ENCODE peak calls at places on chromosomes 1 and 21, in four cellular contexts. F, H, V and Z are unnamed samples.

GRCh38 chr1:214026985-214027384 is 39.2 kb downstream of the PROX1 start:
- DNase-seq in H (no peak), F (peak; percentile 29), V (no peak), Z (peak; percentile 32)

GRCh38 chr1:200179126-200179780 is 151.7 kb downstream of the NR5A2 start:
- DNase-seq in V (no peak), H (no peak), F (no peak), Z (no peak)

GRCh38 chr1:12528021-12528852 is 89.8 kb downstream of the DHRS3 start:
- DNase-seq in F (peak; percentile 98), V (no peak), H (peak; percentile 63), Z (no peak)

GRCh38 chr1:13829152-13829769 is 129.3 kb downstream of the PRDM2 start:
- DNase-seq in V (no peak), F (no peak), H (no peak), Z (no peak)

GRCh38 chr1:180092931-180093650 is 61.6 kb upstream of the QSOX1 start:
- DNase-seq in H (peak; percentile 24), V (no peak), F (no peak), Z (no peak)

GRCh38 chr21:44649701-44650100 is 3.5 kb downstream of the KRTAP10-11 start:
- DNase-seq in V (no peak), H (no peak), F (no peak), Z (no peak)

GRCh38 chr21:45199201-45199600 is 88.5 kb downstream of the POFUT2 start:
- DNase-seq in F (no peak), H (no peak), V (no peak), Z (no peak)

GRCh38 chr1:167756760-167757405 is 35.1 kb downstream of the MPZL1 start:
- DNase-seq in V (no peak), H (peak; percentile 54), F (no peak), Z (no peak)

GRCh38 chr1:17198476-17199258 is 6.3 kb upstream of the PADI1 start:
- DNase-seq in F (no peak), V (no peak), H (no peak), Z (no peak)

GRCh38 chr1:33599516-33600115 is 127.2 kb downstream of the ZSCAN20 start:
- DNase-seq in F (no peak), V (no peak), H (no peak), Z (no peak)

GRCh38 chr1:53966794-53967193 is 20.6 kb downstream of the LRRC42 start:
- DNase-seq in V (no peak), F (peak; percentile 50), H (no peak), Z (no peak)

GRCh38 chr1:37940299-37940947 is 6.4 kb downstream of the INPP5B start:
- DNase-seq in V (no peak), H (no peak), F (peak; percentile 53), Z (no peak)

GRCh38 chr1:213687802-213688201 is 300.0 kb upstream of the PROX1 start:
- DNase-seq in V (no peak), H (no peak), F (no peak), Z (no peak)

GRCh38 chr1:66357478-66358197 is 176.3 kb upstream of the SGIP1 start:
- DNase-seq in F (no peak), H (no peak), V (no peak), Z (no peak)

GRCh38 chr1:40344597-40344996 is 27.5 kb upstream of the COL9A2 start:
- DNase-seq in F (peak; percentile 43), V (no peak), H (no peak), Z (no peak)

GRCh38 chr1:97277891-97278662 is 556.5 kb downstream of the PTBP2 start:
- DNase-seq in F (no peak), H (no peak), V (no peak), Z (no peak)

GRCh38 chr1:165924096-165924495 is 96.7 kb downstream of the UCK2 start:
- DNase-seq in F (no peak), H (no peak), V (no peak), Z (no peak)

GRCh38 chr1:156804572-156805243 is 11.9 kb downstream of the SH2D2A start:
- DNase-seq in F (no peak), V (no peak), H (no peak), Z (no peak)

GRCh38 chr21:38448619-38449186 is 49.6 kb downstream of the ERG start:
- DNase-seq in F (no peak), H (no peak), V (no peak), Z (peak; percentile 34)

GRCh38 chr1:20466231-20466630 is 19.8 kb downstream of the CAMK2N1 start:
- DNase-seq in H (no peak), F (no peak), V (no peak), Z (no peak)

GRCh38 chr1:210828996-210829596 is 304.9 kb downstream of the KCNH1 start:
- DNase-seq in H (no peak), V (no peak), F (no peak), Z (no peak)

GRCh38 chr1:41582351-41582750 is 97.9 kb upstream of the EDN2 start:
- DNase-seq in V (no peak), H (no peak), F (no peak), Z (no peak)

GRCh38 chr1:29973406-29973805 is 737.1 kb downstream of the PTPRU start:
- DNase-seq in H (no peak), F (no peak), V (no peak), Z (no peak)

GRCh38 chr1:41238311-41239094 is 3.6 kb downstream of the SCMH1 start:
- DNase-seq in H (peak; percentile 70), V (no peak), F (peak; percentile 77), Z (no peak)

GRCh38 chr1:26284597-26285351 is 4.9 kb downstream of the SH3BGRL3 start:
- DNase-seq in V (no peak), H (peak; percentile 92), F (peak; percentile 44), Z (peak; percentile 86)

GRCh38 chr1:159937014-159937750 is 8.2 kb downstream of the IGSF9 start:
- DNase-seq in V (no peak), F (no peak), H (no peak), Z (no peak)

GRCh38 chr1:19554090-19554489 is 68.8 kb upstream of the CAPZB start:
- DNase-seq in V (no peak), F (no peak), H (no peak), Z (no peak)

GRCh38 chr1:200673952-200674823 is 4.5 kb upstream of the DDX59 start:
- DNase-seq in H (no peak), F (no peak), V (no peak), Z (no peak)

GRCh38 chr1:176205322-176205914 is 1.7 kb downstream of the COP1 start:
- DNase-seq in V (no peak), F (no peak), H (no peak), Z (no peak)

GRCh38 chr1:230067441-230067870 is 418 bp downstream of the GALNT2 start:
- DNase-seq in H (peak; percentile 78), V (no peak), F (peak; percentile 16), Z (peak; percentile 37)

GRCh38 chr1:19178734-19179398 is 31.2 kb downstream of the UBR4 start:
- DNase-seq in F (no peak), H (no peak), V (no peak), Z (no peak)

GRCh38 chr1:101242331-101243050 is 5.7 kb downstream of the S1PR1 start:
- DNase-seq in H (no peak), V (no peak), F (no peak), Z (no peak)

GRCh38 chr21:35593000-35593502 is 467.3 kb downstream of the SETD4 start:
- DNase-seq in H (no peak), F (no peak), V (no peak), Z (no peak)

GRCh38 chr1:19209439-19209989 is 552 bp downstream of the UBR4 start:
- DNase-seq in H (no peak), F (peak; percentile 58), V (no peak), Z (no peak)

GRCh38 chr1:203760506-203760905 is 4.5 kb upstream of the LAX1 start:
- DNase-seq in F (no peak), V (no peak), H (no peak), Z (no peak)

GRCh38 chr1:41728403-41729202 is 190.1 kb downstream of the HIVEP3 start:
- DNase-seq in F (no peak), H (no peak), V (peak; percentile 100), Z (no peak)

GRCh38 chr1:152018537-152018936 is 18.3 kb downstream of the S100A11 start:
- DNase-seq in F (no peak), H (no peak), V (no peak), Z (peak; percentile 75)

GRCh38 chr1:152009691-152010090 is 16.0 kb upstream of the S100A10 start:
- DNase-seq in V (no peak), H (no peak), F (no peak), Z (no peak)

GRCh38 chr1:152014943-152015342 is 21.3 kb upstream of the S100A10 start:
- DNase-seq in F (no peak), H (no peak), V (no peak), Z (no peak)

GRCh38 chr1:152015766-152016165 is 21.0 kb downstream of the S100A11 start:
- DNase-seq in F (no peak), V (no peak), H (no peak), Z (no peak)

DNA sequence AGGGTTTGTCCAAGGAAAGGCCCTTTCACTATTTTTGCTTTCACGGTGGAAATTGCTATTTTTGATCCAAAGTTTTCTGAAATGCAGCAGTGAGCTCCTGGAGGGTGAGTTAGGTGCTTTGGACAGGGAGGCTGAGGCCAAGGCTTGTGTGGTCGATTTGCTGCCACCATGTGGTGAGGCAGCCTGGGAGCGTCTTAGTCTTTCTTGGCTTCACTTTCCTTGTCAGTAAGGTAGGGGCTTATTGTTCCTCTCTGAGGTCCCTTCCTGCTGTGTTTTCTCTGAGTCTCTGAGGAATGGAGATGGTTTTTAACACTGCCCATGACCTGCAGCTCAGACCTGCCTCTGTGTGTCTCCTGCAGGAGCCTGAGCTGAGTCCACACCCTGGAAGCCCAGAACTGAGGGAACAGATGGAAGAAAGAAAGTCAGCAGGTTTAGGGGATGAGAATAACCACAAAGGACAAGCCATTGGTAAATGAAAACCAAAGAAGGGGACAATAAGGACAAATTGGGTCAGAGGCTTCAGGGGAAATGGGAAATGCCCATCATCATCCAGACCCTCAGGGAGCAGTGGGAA is 20.1 kb upstream of the S100A10 start:
- DNase-seq in V (no peak), H (peak; percentile 56), F (no peak), Z (peak; percentile 66)
- TF ChIP-seq ETV6 in V (no peak), H (no peak), F (no peak), Z (no peak)

GRCh38 chr1:36857761-36858160 is 176.6 kb downstream of the GRIK3 start:
- DNase-seq in V (no peak), F (no peak), H (no peak), Z (no peak)
- TF ChIP-seq ATF3 in V (no peak), F (no peak), H (no peak), Z (no peak)

GRCh38 chr1:920506-920905 is 3.2 kb upstream of the SAMD11 start:
- DNase-seq in V (no peak), H (no peak), F (no peak), Z (no peak)
- TF ChIP-seq ETV6 in V (no peak), H (no peak), F (no peak), Z (no peak)

GRCh38 chr1:107124705-107125104 is 16.1 kb upstream of the NTNG1 start:
- DNase-seq in F (no peak), H (no peak), V (no peak), Z (no peak)
- TF ChIP-seq ATF3 in F (no peak), H (no peak), V (no peak), Z (no peak)